ENCODE peak calls at places on chromosomes 11 and 22, in five cellular contexts. N is heart right ventricle, F is epithelial cell of esophagus, O is pancreas, X is fibroblast of lung. R is an unnamed sample.

GRCh38 chr11:47850337-47850736 is 2.2 kb upstream of the NUP160 start:
- DNase-seq in N (no peak), F (no peak), O (no peak), X (no peak), R (no peak)

GRCh38 chr11:119144825-119145476 is 3.9 kb upstream of the ABCG4 start:
- DNase-seq in N (peak; percentile 44), F (peak; percentile 77), O (no peak), X (peak; percentile 72), R (peak; percentile 67)

GRCh38 chr22:42648368-42649260 is 578 bp downstream of the CYB5R3 start:
- DNase-seq in N (peak; percentile 72), F (peak; percentile 73), O (peak; percentile 88), X (peak; percentile 38), R (no peak)

GRCh38 chr11:69808708-69809107 is 10.5 kb downstream of the FGF3 start:
- DNase-seq in N (no peak), F (no peak), O (no peak), X (peak; percentile 27), R (no peak)

GRCh38 chr11:117143390-117143789 is 697 bp upstream of the PAFAH1B2 start:
- DNase-seq in N (peak; percentile 30), F (peak; percentile 63), O (peak; percentile 56), X (peak; percentile 59), R (no peak)

GRCh38 chr11:110896358-110896757 is 184.1 kb upstream of the ARHGAP20 start:
- DNase-seq in N (no peak), F (no peak), O (no peak), X (peak; percentile 86), R (no peak)

GRCh38 chr11:117597083-117597482 is 199.9 kb downstream of the DSCAML1 start:
- DNase-seq in N (peak; percentile 43), F (peak; percentile 64), O (no peak), X (peak; percentile 22), R (no peak)

GRCh38 chr11:65078151-65078550 is 5.7 kb downstream of the CDCA5 start:
- DNase-seq in N (peak; percentile 34), F (peak; percentile 67), O (no peak), X (peak; percentile 15), R (no peak)

GRCh38 chr11:23021287-23021863 is 161.1 kb upstream of the CCDC179 start:
- DNase-seq in N (no peak), F (peak; percentile 35), O (no peak), X (peak; percentile 50), R (no peak)

GRCh38 chr22:22913989-22914388 is 26.4 kb downstream of the IGLL5 start:
- DNase-seq in N (no peak), F (no peak), O (no peak), X (no peak), R (no peak)

GRCh38 chr11:122754553-122755322 is 83.6 kb upstream of the CRTAM start:
- DNase-seq in N (no peak), F (no peak), O (no peak), X (no peak), R (no peak)

GRCh38 chr22:17665884-17666283 is 27.3 kb downstream of the BCL2L13 start:
- DNase-seq in N (no peak), F (no peak), O (no peak), X (peak; percentile 54), R (no peak)

GRCh38 chr11:119990306-119991021 is 147.4 kb downstream of the TRIM29 start:
- DNase-seq in N (peak; percentile 50), F (no peak), O (no peak), X (peak; percentile 2), R (no peak)

GRCh38 chr11:79258606-79259005 is 182.2 kb downstream of the TENM4 start:
- DNase-seq in N (no peak), F (no peak), O (no peak), X (no peak), R (no peak)

GRCh38 chr22:47810505-47811500 is 1048.4 kb downstream of the TBC1D22A start:
- DNase-seq in N (no peak), F (no peak), O (no peak), X (no peak), R (no peak)

GRCh38 chr11:76806131-76806530 is 23.0 kb downstream of the TSKU start:
- DNase-seq in N (no peak), F (no peak), O (no peak), X (no peak), R (no peak)

GRCh38 chr11:71342116-71342515 is 89.7 kb upstream of the SHANK2 start:
- DNase-seq in N (no peak), F (peak; percentile 64), O (no peak), X (peak; percentile 40), R (no peak)

GRCh38 chr22:26367402-26368245 is 61.4 kb upstream of the ASPHD2 start:
- DNase-seq in N (no peak), F (peak; percentile 60), O (no peak), X (peak; percentile 37), R (no peak)

GRCh38 chr22:37559521-37559900 is 769 bp upstream of the CDC42EP1 start:
- DNase-seq in N (no peak), F (no peak), O (no peak), X (no peak), R (no peak)

GRCh38 chr11:10303558-10304363 is 1.1 kb upstream of the ADM start:
- DNase-seq in N (peak; percentile 32), F (peak; percentile 90), O (peak; percentile 68), X (peak; percentile 65), R (no peak)

GRCh38 chr22:50318698-50319411 is 8.0 kb downstream of the DENND6B start:
- DNase-seq in N (no peak), F (no peak), O (no peak), X (no peak), R (no peak)

GRCh38 chr11:26946209-26946828 is 47.6 kb upstream of the FIBIN start:
- DNase-seq in N (no peak), F (peak; percentile 50), O (no peak), X (peak; percentile 67), R (no peak)

GRCh38 chr22:44693756-44694155 is 8.2 kb upstream of the PRR5 start:
- DNase-seq in N (no peak), F (no peak), O (no peak), X (no peak), R (no peak)

GRCh38 chr11:96293583-96293982 is 49.4 kb downstream of the MAML2 start:
- DNase-seq in N (no peak), F (no peak), O (no peak), X (peak; percentile 45), R (no peak)

GRCh38 chr11:112174789-112175595 is at the start of gene BCO2:
- DNase-seq in N (peak; percentile 74), F (peak; percentile 74), O (peak; percentile 75), X (peak; percentile 83), R (peak; percentile 82)

GRCh38 chr11:35352107-35352888 is 67.1 kb downstream of the SLC1A2 start:
- DNase-seq in N (peak; percentile 29), F (peak; percentile 67), O (no peak), X (peak; percentile 80), R (no peak)

GRCh38 chr11:118883004-118883367 is 706 bp upstream of the CXCR5 start:
- DNase-seq in N (no peak), F (no peak), O (no peak), X (no peak), R (no peak)

DNA sequence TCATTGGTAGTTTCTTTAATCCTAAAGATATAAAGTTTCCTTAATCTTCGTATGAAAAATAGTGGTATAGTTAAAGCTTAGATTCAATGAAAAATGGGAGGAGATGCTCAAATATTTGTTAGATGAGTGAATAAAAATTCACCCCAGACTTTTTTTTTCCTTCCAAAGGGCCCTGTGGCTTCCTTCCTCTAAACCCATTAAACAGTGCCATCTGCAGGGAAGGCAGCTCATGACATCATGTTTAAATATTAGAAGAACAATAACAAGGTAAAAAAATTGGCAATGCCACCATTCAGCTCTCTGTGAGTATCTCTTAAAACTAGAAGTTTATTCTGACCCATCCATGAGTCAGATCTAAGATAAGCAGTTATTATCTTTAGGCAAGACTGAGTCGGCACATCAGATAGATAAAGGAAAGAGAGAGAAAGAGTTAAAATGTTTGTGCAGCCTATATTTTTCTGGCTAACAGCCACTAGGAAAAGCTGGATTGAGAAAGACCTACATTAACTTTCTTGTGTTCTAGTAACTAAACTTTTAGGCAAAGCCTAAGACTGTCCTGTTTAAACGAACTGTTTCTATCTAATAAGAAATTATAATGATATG is 19.1 kb upstream of the OOSP1 start:
- DNase-seq in N (no peak), F (peak; percentile 72), O (no peak), X (no peak), R (peak; percentile 38)
- TF ChIP-seq CTCF in N (peak; percentile 32), F (peak; percentile 62), O (peak; percentile 46), X (peak; percentile 28), R (peak; percentile 57)

GRCh38 chr11:9092085-9092484 is 686 bp upstream of the SCUBE2 start:
- DNase-seq in N (no peak), F (no peak), O (no peak), X (no peak), R (no peak)

GRCh38 chr11:9096427-9096826 is 5.0 kb upstream of the SCUBE2 start:
- DNase-seq in N (no peak), F (no peak), O (no peak), X (no peak), R (no peak)

GRCh38 chr11:9094420-9094819 is 3.0 kb upstream of the SCUBE2 start:
- DNase-seq in N (no peak), F (no peak), O (peak; percentile 59), X (no peak), R (no peak)

GRCh38 chr11:9092846-9093778 is 1.7 kb upstream of the SCUBE2 start:
- DNase-seq in N (no peak), F (no peak), O (no peak), X (peak; percentile 5), R (no peak)

DNA sequence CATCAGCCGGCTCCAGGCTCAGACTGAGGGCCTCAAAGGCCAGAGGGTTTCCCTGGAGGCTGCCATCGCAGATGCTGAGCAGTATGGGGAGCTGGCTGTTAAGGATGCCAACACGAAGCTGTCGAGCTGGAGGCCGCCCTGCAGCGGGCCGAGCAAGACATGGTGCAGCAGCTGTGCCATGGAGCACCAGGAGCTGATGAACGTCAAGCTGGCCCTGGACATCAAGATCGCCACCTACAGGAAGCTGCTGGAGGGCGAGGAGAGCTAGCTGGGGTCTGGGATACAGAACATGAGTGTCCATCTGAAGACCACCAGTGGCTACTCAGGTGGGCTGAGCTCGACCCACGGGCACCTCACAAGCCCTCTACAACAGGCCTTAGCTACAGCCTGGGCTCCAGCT is 4.0 kb upstream of the SCUBE2 start:
- DNase-seq in N (no peak), F (no peak), O (no peak), X (no peak), R (no peak)
- TF ChIP-seq CTCF in N (no peak), F (no peak), O (no peak), X (peak; percentile 10), R (no peak)

DNA sequence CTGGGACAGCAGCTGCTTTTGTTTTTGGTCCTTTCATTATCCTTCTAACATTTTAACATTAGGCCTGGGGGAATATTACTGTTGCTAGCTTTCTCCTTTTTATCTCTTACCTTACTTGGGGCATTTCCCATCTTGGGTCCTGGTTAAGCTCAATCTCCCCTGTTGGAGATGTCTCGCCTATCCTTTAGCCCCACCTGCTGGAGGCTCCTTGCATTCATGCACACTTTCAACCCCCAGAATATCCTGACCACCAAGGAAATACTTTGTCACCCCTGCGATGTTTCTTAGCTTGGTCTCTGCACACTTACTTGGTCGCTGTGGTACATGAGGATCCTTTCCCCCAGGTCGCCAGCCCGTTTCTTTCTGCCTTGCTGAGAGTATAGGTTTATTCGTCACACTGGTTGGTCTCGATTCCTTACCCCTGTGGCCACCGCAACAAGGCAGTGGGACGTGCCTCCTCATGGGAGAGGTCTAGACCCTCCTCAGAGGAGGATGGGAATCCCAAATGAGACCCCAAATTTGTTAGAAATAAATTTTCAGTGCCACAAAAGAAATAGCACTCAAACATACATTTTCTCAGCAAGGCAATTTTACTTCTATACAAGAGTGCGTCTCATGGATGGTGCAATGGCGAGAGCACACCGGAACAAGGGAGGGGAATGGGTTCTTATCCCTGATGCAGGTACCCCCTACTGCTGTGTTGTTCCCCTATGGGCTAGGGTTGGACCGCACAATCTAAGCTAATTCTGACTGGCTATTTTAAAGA is 5.4 kb upstream of the TXN2 start:
- DNase-seq in N (no peak), F (peak; percentile 63), O (no peak), X (peak; percentile 61), R (peak; percentile 49)
- TF ChIP-seq CTCF in N (peak; percentile 68), F (peak; percentile 55), O (peak; percentile 43), X (peak; percentile 62), R (peak; percentile 37)

GRCh38 chr22:49298834-49299750 is 528.6 kb downstream of the BRD1 start:
- DNase-seq in N (no peak), F (no peak), O (no peak), X (no peak), R (no peak)
- TF ChIP-seq CTCF in N (no peak), F (no peak), O (no peak), X (no peak), R (no peak)

R was measured in tibial nerve.